ENCODE peak calls at places on chromosome 11, in eight cellular contexts. J is T-helper 1 cell; S is NCI-H748 treated with DMSO at 0.1 percent for 48 hours; I is cardiac fibroblast; N is NCI-H1105 treated with DMSO at 0.1 percent for 48 hours; Q is CD4-positive, CD25-positive, alpha-beta regulatory T cell; X is HT1080; Z is stimulated activated CD4-positive, alpha-beta T cell treated with anti-CD3 and anti-CD28 coated beads, Interleukin-12 subunit alpha, Interleukin-12 subunit beta, amount 100 ng/mL, for 48 hours. M is an unnamed sample.

GRCh38 chr11:85685820-85686459 is at the start of gene CCDC89:
- DNase-seq in J (no peak), S (peak; percentile 76), I (peak; percentile 97), N (peak; percentile 91), Q (no peak), X (peak; percentile 45), Z (no peak), M (no peak)

GRCh38 chr11:130801287-130802146 is 114.8 kb downstream of the SNX19 start:
- DNase-seq in J (no peak), S (no peak), I (no peak), N (no peak), Q (no peak), X (no peak), Z (no peak), M (no peak)

GRCh38 chr11:117743121-117743815 is 53.7 kb downstream of the DSCAML1 start:
- DNase-seq in J (no peak), S (no peak), I (no peak), N (peak; percentile 76), Q (no peak), X (no peak), Z (no peak), M (no peak)

GRCh38 chr11:19460718-19461405 is 220.1 kb upstream of the E2F8 start:
- DNase-seq in J (no peak), S (no peak), I (peak; percentile 65), N (peak; percentile 63), Q (no peak), X (no peak), Z (no peak), M (no peak)

GRCh38 chr11:41532413-41532812 is 73.0 kb upstream of the LRRC4C start:
- DNase-seq in J (no peak), S (no peak), I (no peak), N (no peak), Q (no peak), X (no peak), Z (no peak), M (no peak)

GRCh38 chr11:82823635-82824614 is 76.3 kb downstream of the PRCP start:
- DNase-seq in J (no peak), S (peak; percentile 58), I (peak; percentile 1), N (peak; percentile 53), Q (no peak), X (no peak), Z (no peak), M (no peak)

GRCh38 chr11:70524096-70524922 is 126.0 kb downstream of the CTTN start:
- DNase-seq in J (no peak), S (no peak), I (peak; percentile 22), N (no peak), Q (no peak), X (no peak), Z (no peak), M (no peak)

GRCh38 chr11:99893803-99894202 is 793.3 kb upstream of the ARHGAP42 start:
- DNase-seq in J (no peak), S (peak; percentile 10), I (no peak), N (peak; percentile 71), Q (no peak), X (no peak), Z (no peak), M (no peak)

GRCh38 chr11:129846508-129847335 is 31.1 kb downstream of the TMEM45B start:
- DNase-seq in J (peak; percentile 38), S (peak; percentile 34), I (peak; percentile 84), N (no peak), Q (no peak), X (peak; percentile 95), Z (no peak), M (no peak)

GRCh38 chr11:1202154-1202775 is 20.6 kb upstream of the MUC5B start:
- DNase-seq in J (peak; percentile 18), S (no peak), I (no peak), N (no peak), Q (no peak), X (peak; percentile 9), Z (peak; percentile 3), M (peak; percentile 14)

GRCh38 chr11:10540546-10540914 is 457 bp downstream of the RNF141 start:
- DNase-seq in J (no peak), S (peak; percentile 11), I (peak; percentile 38), N (peak; percentile 58), Q (no peak), X (no peak), Z (no peak), M (no peak)

GRCh38 chr11:1728931-1729691 is 21.3 kb downstream of the IFITM10 start:
- DNase-seq in J (no peak), S (no peak), I (no peak), N (no peak), Q (no peak), X (no peak), Z (no peak), M (peak; percentile 63)

GRCh38 chr11:47986742-47987141 is 6.4 kb downstream of the PTPRJ start:
- DNase-seq in J (no peak), S (no peak), I (no peak), N (no peak), Q (no peak), X (peak; percentile 51), Z (no peak), M (no peak)

GRCh38 chr11:71252782-71253730 is 679 bp upstream of the SHANK2 start:
- DNase-seq in J (no peak), S (no peak), I (peak; percentile 58), N (no peak), Q (no peak), X (no peak), Z (no peak), M (no peak)

GRCh38 chr11:70854891-70855556 is 397.4 kb downstream of the SHANK2 start:
- DNase-seq in J (no peak), S (peak; percentile 93), I (no peak), N (peak; percentile 86), Q (no peak), X (no peak), Z (no peak), M (no peak)

GRCh38 chr11:69520186-69520585 is 38.7 kb downstream of the LINC01488 start:
- DNase-seq in J (no peak), S (no peak), I (no peak), N (no peak), Q (no peak), X (no peak), Z (no peak), M (no peak)

GRCh38 chr11:37557990-37558389 is 960.0 kb upstream of the RAG2 start:
- DNase-seq in J (no peak), S (no peak), I (no peak), N (no peak), Q (no peak), X (no peak), Z (no peak), M (no peak)

GRCh38 chr11:68382358-68382998 is 70.1 kb downstream of the LRP5 start:
- DNase-seq in J (no peak), S (no peak), I (no peak), N (no peak), Q (no peak), X (no peak), Z (no peak), M (no peak)

M was measured in stimulated activated naive CD8-positive, alpha-beta T cell treated with anti-CD3 and anti-CD28 coated beads, Interleukin-15, amount 100 ng/mL, for 72 hours.